ENCODE peak calls at places on chromosomes 2 and 18, in four cellular contexts. One of them, this sample, is unnamed.

GRCh38 chr2:26521913-26522180 is 43.9 kb upstream of the OTOF start:
- DNase-seq in HepG2: no peak
- DNase-seq in K562: no peak
- DNase-seq in GM12878: no peak
- DNase-seq in this sample: no peak

GRCh38 chr2:27932396-27932795 is 41.9 kb downstream of the BABAM2 start:
- DNase-seq in K562: no peak
- DNase-seq in HepG2: peak
- DNase-seq in GM12878: no peak
- DNase-seq in this sample: no peak

GRCh38 chr2:239748811-239749210 is 276.3 kb downstream of the NDUFA10 start:
- DNase-seq in HepG2: no peak
- DNase-seq in K562: no peak
- DNase-seq in GM12878: no peak
- DNase-seq in this sample: no peak

GRCh38 chr2:27378096-27378808 is 2.3 kb downstream of the ZNF513 start:
- DNase-seq in GM12878: no peak
- DNase-seq in K562: no peak
- DNase-seq in HepG2: peak
- DNase-seq in this sample: no peak

GRCh38 chr18:46542545-46542944 is 114.5 kb downstream of the LOXHD1 start:
- DNase-seq in K562: no peak
- DNase-seq in HepG2: no peak
- DNase-seq in GM12878: no peak
- DNase-seq in this sample: no peak

GRCh38 chr18:43789234-43790000 is 512.1 kb upstream of the SYT4 start:
- DNase-seq in GM12878: no peak
- DNase-seq in K562: no peak
- DNase-seq in HepG2: no peak
- DNase-seq in this sample: no peak

GRCh38 chr2:161067846-161068245 is 92.4 kb upstream of the TANK start:
- DNase-seq in GM12878: no peak
- DNase-seq in HepG2: no peak
- DNase-seq in K562: no peak
- DNase-seq in this sample: no peak

GRCh38 chr2:64837925-64838641 is 151.1 kb upstream of the SLC1A4 start:
- DNase-seq in K562: no peak
- DNase-seq in HepG2: no peak
- DNase-seq in GM12878: no peak
- DNase-seq in this sample: no peak

GRCh38 chr2:198347349-198347748 is 543.0 kb downstream of the PLCL1 start:
- DNase-seq in GM12878: no peak
- DNase-seq in HepG2: no peak
- DNase-seq in K562: no peak
- DNase-seq in this sample: no peak

GRCh38 chr2:56450083-56450482 is 266.3 kb downstream of the CCDC85A start:
- DNase-seq in HepG2: no peak
- DNase-seq in GM12878: no peak
- DNase-seq in K562: no peak
- DNase-seq in this sample: no peak

GRCh38 chr2:208254871-208255556 is at the start of gene IDH1:
- DNase-seq in GM12878: peak
- DNase-seq in HepG2: peak
- DNase-seq in K562: peak
- DNase-seq in this sample: peak

GRCh38 chr2:29615841-29616240 is 305.5 kb downstream of the ALK start:
- DNase-seq in GM12878: no peak
- DNase-seq in HepG2: no peak
- DNase-seq in K562: no peak
- DNase-seq in this sample: no peak

GRCh38 chr2:153479527-153479926 is 965 bp upstream of the RPRM start:
- DNase-seq in GM12878: no peak
- DNase-seq in HepG2: no peak
- DNase-seq in K562: no peak
- DNase-seq in this sample: no peak

GRCh38 chr2:36538345-36538744 is 59.6 kb downstream of the FEZ2 start:
- DNase-seq in HepG2: no peak
- DNase-seq in K562: peak
- DNase-seq in GM12878: no peak
- DNase-seq in this sample: no peak

GRCh38 chr2:28580078-28580477 is 84.2 kb downstream of the PLB1 start:
- DNase-seq in HepG2: no peak
- DNase-seq in K562: no peak
- DNase-seq in GM12878: no peak
- DNase-seq in this sample: no peak

GRCh38 chr18:8153887-8154583 is 455.2 kb upstream of the RAB12 start:
- DNase-seq in GM12878: no peak
- DNase-seq in K562: no peak
- DNase-seq in HepG2: no peak
- DNase-seq in this sample: no peak

GRCh38 chr2:33380001-33380609 is 96.3 kb upstream of the RASGRP3 start:
- DNase-seq in K562: peak
- DNase-seq in GM12878: no peak
- DNase-seq in HepG2: no peak
- DNase-seq in this sample: no peak

GRCh38 chr2:213376644-213377043 is 92.4 kb downstream of the SPAG16 start:
- DNase-seq in K562: no peak
- DNase-seq in HepG2: no peak
- DNase-seq in GM12878: no peak
- DNase-seq in this sample: no peak

GRCh38 chr2:60106836-60107529 is 446.5 kb downstream of the BCL11A start:
- DNase-seq in GM12878: no peak
- DNase-seq in HepG2: no peak
- DNase-seq in K562: no peak
- DNase-seq in this sample: no peak

GRCh38 chr2:236459393-236459792 is 110.2 kb upstream of the ACKR3 start:
- DNase-seq in HepG2: no peak
- DNase-seq in GM12878: no peak
- DNase-seq in K562: no peak
- DNase-seq in this sample: no peak

GRCh38 chr2:3343012-3343411 is 34.6 kb downstream of the EIPR1 start:
- DNase-seq in K562: no peak
- DNase-seq in HepG2: no peak
- DNase-seq in GM12878: no peak
- DNase-seq in this sample: no peak

GRCh38 chr2:223058952-223059716 is 7.1 kb downstream of the KCNE4 start:
- DNase-seq in K562: peak
- DNase-seq in GM12878: no peak
- DNase-seq in HepG2: peak
- DNase-seq in this sample: no peak

GRCh38 chr2:222468338-222468737 is 44.0 kb downstream of the SGPP2 start:
- DNase-seq in HepG2: peak
- DNase-seq in GM12878: no peak
- DNase-seq in K562: no peak
- DNase-seq in this sample: no peak

GRCh38 chr18:35005963-35006577 is 35.1 kb upstream of the MAPRE2 start:
- DNase-seq in GM12878: no peak
- DNase-seq in K562: peak
- DNase-seq in HepG2: peak
- DNase-seq in this sample: no peak

GRCh38 chr2:75340560-75340959 is 141.2 kb upstream of the TACR1 start:
- DNase-seq in K562: no peak
- DNase-seq in HepG2: no peak
- DNase-seq in GM12878: no peak
- DNase-seq in this sample: no peak

GRCh38 chr2:111640480-111640879 is 243.5 kb downstream of the ANAPC1 start:
- DNase-seq in K562: no peak
- DNase-seq in HepG2: no peak
- DNase-seq in GM12878: no peak
- DNase-seq in this sample: no peak

GRCh38 chr18:48826271-48826670 is 124.5 kb downstream of the SMAD7 start:
- DNase-seq in GM12878: no peak
- DNase-seq in K562: no peak
- DNase-seq in HepG2: no peak
- DNase-seq in this sample: no peak

GRCh38 chr2:64263315-64263714 is 119.1 kb upstream of the PELI1 start:
- DNase-seq in K562: no peak
- DNase-seq in GM12878: no peak
- DNase-seq in HepG2: no peak
- DNase-seq in this sample: no peak

GRCh38 chr2:240500561-240501423 is 57.0 kb downstream of the ANKMY1 start:
- DNase-seq in HepG2: no peak
- DNase-seq in GM12878: no peak
- DNase-seq in K562: no peak
- DNase-seq in this sample: no peak

GRCh38 chr2:232539298-232540231 is at the start of gene CHRNG:
- DNase-seq in K562: no peak
- DNase-seq in GM12878: no peak
- DNase-seq in HepG2: no peak
- DNase-seq in this sample: peak

GRCh38 chr2:25981596-25982272 is 563 bp downstream of the KIF3C start:
- DNase-seq in HepG2: no peak
- DNase-seq in K562: no peak
- DNase-seq in GM12878: no peak
- DNase-seq in this sample: peak

GRCh38 chr2:203685081-203685621 is 21.3 kb upstream of the CD28 start:
- DNase-seq in HepG2: no peak
- DNase-seq in K562: no peak
- DNase-seq in GM12878: no peak
- DNase-seq in this sample: no peak

GRCh38 chr2:216792222-216793001 is 67.5 kb downstream of the TNP1 start:
- DNase-seq in K562: no peak
- DNase-seq in GM12878: no peak
- DNase-seq in HepG2: no peak
- DNase-seq in this sample: no peak

GRCh38 chr2:226985227-226985946 is 149.5 kb downstream of the RHBDD1 start:
- DNase-seq in GM12878: peak
- DNase-seq in HepG2: peak
- DNase-seq in K562: peak
- DNase-seq in this sample: no peak

GRCh38 chr2:9107168-9108025 is 99.2 kb upstream of the ASAP2 start:
- DNase-seq in HepG2: no peak
- DNase-seq in GM12878: no peak
- DNase-seq in K562: no peak
- DNase-seq in this sample: no peak
- TF ChIP-seq ATF3 in HepG2: no peak
- TF ChIP-seq ATF3 in GM12878: no peak
- TF ChIP-seq ATF3 in K562: peak
- TF ChIP-seq ATF3 in this sample: no peak

GRCh38 chr2:98346259-98347236 is at the start of gene CNGA3:
- DNase-seq in GM12878: no peak
- DNase-seq in K562: peak
- DNase-seq in HepG2: no peak
- DNase-seq in this sample: no peak
- TF ChIP-seq TAF1 in GM12878: no peak
- TF ChIP-seq TAF1 in K562: no peak
- TF ChIP-seq TAF1 in HepG2: no peak
- TF ChIP-seq TAF1 in this sample: no peak

GRCh38 chr2:47916437-47916836 is 10.1 kb upstream of the FBXO11 start:
- DNase-seq in HepG2: no peak
- DNase-seq in K562: peak
- DNase-seq in GM12878: no peak
- DNase-seq in this sample: no peak
- TF ChIP-seq BRCA1 in HepG2: no peak
- TF ChIP-seq BRCA1 in K562: no peak
- TF ChIP-seq BRCA1 in GM12878: no peak
- TF ChIP-seq BRCA1 in this sample: no peak

DNA sequence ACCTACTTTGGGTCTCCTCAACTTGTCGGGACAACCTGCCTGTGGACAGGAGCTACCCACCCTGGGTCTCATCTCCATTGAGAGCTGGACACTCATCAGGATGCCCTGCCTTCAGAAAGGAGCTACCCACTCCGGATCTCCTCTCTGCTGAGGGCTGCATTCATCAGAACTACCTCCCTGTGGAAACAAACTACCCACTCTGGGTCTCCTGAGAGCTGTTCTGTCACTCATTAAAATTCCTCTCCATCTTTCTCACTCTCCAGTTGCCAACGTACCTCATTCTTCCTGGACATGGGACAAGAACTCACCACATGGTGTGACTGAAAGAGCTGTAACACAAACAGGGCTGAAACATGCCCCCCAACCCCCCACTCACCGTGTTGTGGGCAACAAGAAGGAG is 22.5 kb upstream of the UBE2F start:
- DNase-seq in GM12878: no peak
- DNase-seq in HepG2: no peak
- DNase-seq in K562: no peak
- DNase-seq in this sample: no peak
- TF ChIP-seq ATF3 in GM12878: no peak
- TF ChIP-seq ATF3 in HepG2: no peak
- TF ChIP-seq ATF3 in K562: no peak
- TF ChIP-seq ATF3 in this sample: no peak

DNA sequence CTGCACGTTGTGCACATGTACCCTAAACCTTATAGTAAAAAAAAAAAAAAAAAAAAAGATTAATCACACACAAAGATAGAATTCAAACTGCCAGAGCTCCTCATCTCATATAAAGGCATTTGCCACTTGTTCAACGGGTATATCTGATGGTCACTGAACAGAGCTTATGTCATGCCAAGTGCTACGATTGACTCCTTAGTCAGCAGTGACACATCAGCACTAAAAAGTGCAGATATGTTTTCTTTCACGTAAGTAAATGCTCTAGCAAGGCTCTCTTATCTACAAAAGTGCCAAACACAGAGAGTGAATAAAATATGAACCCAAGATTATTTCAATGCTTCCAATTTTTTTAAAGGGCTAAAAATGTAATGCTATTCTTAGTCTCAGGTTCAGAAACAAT is 1.1 kb downstream of the LMAN1 start:
- DNase-seq in HepG2: peak
- DNase-seq in GM12878: no peak
- DNase-seq in K562: peak
- DNase-seq in this sample: no peak
- TF ChIP-seq TAF1 in HepG2: no peak
- TF ChIP-seq TAF1 in GM12878: no peak
- TF ChIP-seq TAF1 in K562: no peak
- TF ChIP-seq TAF1 in this sample: no peak

DNA sequence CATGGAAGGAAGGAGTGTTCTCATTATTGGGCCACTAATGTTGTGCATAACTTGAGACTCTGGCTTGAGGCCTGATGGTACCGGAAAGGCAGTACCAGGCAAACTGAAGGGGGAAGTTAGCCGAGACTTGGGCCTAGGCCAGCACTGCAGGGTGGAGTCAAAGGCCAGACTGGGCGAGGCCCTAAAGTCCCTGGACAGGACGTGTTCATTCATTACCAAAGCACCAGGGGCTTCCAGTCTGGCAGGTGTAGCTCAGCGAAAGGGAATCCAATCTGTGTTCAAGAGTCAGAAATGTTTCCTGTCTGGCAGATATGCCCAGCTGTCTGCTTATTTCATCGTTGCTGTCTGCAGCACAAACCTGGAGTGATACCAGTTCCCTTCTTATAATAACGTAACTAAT is 4.7 kb upstream of the ITSN2 start:
- DNase-seq in K562: peak
- DNase-seq in GM12878: no peak
- DNase-seq in HepG2: no peak
- DNase-seq in this sample: no peak
- TF ChIP-seq BRCA1 in K562: no peak
- TF ChIP-seq BRCA1 in GM12878: no peak
- TF ChIP-seq BRCA1 in HepG2: no peak
- TF ChIP-seq BRCA1 in this sample: no peak

GRCh38 chr2:20455076-20455587 is 8.3 kb downstream of the RHOB start:
- DNase-seq in GM12878: no peak
- DNase-seq in K562: no peak
- DNase-seq in HepG2: no peak
- DNase-seq in this sample: no peak
- TF ChIP-seq ATF3 in GM12878: no peak
- TF ChIP-seq ATF3 in K562: no peak
- TF ChIP-seq ATF3 in HepG2: no peak
- TF ChIP-seq ATF3 in this sample: no peak

GRCh38 chr2:48195168-48195567 is 288.9 kb upstream of the FBXO11 start:
- DNase-seq in HepG2: no peak
- DNase-seq in K562: no peak
- DNase-seq in GM12878: no peak
- DNase-seq in this sample: no peak
- TF ChIP-seq TAF1 in HepG2: no peak
- TF ChIP-seq TAF1 in K562: no peak
- TF ChIP-seq TAF1 in GM12878: no peak
- TF ChIP-seq TAF1 in this sample: no peak

This sample was measured in H1.